ENCODE peak calls at places on chromosomes 1 and 21, in six cellular contexts. K, H, C, B, V and P are unnamed samples.

GRCh38 chr1:36497207-36497606 is 14.5 kb upstream of the CSF3R start:
- DNase-seq in C (no peak), H (no peak), V (no peak), B (no peak), K (no peak), P (no peak)

GRCh38 chr1:113027008-113027407 is 46.0 kb upstream of the LRIG2 start:
- DNase-seq in K (no peak), B (no peak), H (no peak), V (no peak), C (no peak), P (no peak)

GRCh38 chr21:28518620-28519019 is 474.1 kb downstream of the LTN1 start:
- DNase-seq in C (no peak), B (no peak), H (no peak), K (no peak), V (no peak), P (no peak)

GRCh38 chr21:35020902-35021301 is 28.2 kb downstream of the RUNX1 start:
- DNase-seq in B (no peak), H (no peak), K (no peak), C (no peak), V (no peak), P (no peak)

GRCh38 chr1:216221260-216221700 is 202.0 kb downstream of the USH2A start:
- DNase-seq in C (peak; percentile 75), K (peak; percentile 21), B (no peak), H (no peak), V (peak; percentile 10), P (peak; percentile 28)

GRCh38 chr1:151693057-151693651 is 23.4 kb downstream of the CELF3 start:
- DNase-seq in B (no peak), K (no peak), C (no peak), V (no peak), H (no peak), P (no peak)

GRCh38 chr1:222043444-222044292 is 301.8 kb upstream of the DUSP10 start:
- DNase-seq in B (no peak), H (peak; percentile 60), K (no peak), C (peak; percentile 12), V (no peak), P (no peak)

GRCh38 chr1:205077158-205077933 is 6.9 kb downstream of the TMEM81 start:
- DNase-seq in K (no peak), H (no peak), V (no peak), B (no peak), C (no peak), P (no peak)

GRCh38 chr1:244350027-244350426 is 101.7 kb downstream of the ADSS2 start:
- DNase-seq in V (no peak), C (no peak), H (no peak), K (no peak), B (no peak), P (no peak)

GRCh38 chr1:145846191-145846590 is 761 bp downstream of the NUDT17 start:
- DNase-seq in K (peak; percentile 28), V (no peak), H (no peak), C (no peak), B (no peak), P (no peak)

GRCh38 chr1:64087768-64088167 is 115.7 kb upstream of the UBE2U start:
- DNase-seq in C (no peak), B (no peak), V (no peak), H (no peak), K (no peak), P (no peak)

GRCh38 chr1:225651872-225652725 is 824 bp downstream of the ENAH start:
- DNase-seq in V (no peak), K (peak; percentile 56), H (no peak), C (peak; percentile 27), B (no peak), P (no peak)
- TF ChIP-seq POLR2A in V (no peak), K (no peak), H (no peak), C (no peak), B (no peak), P (no peak)

GRCh38 chr1:94698341-94698740 is 121.8 kb upstream of the SLC44A3 start:
- DNase-seq in V (no peak), K (no peak), C (no peak), H (no peak), B (no peak), P (no peak)

GRCh38 chr1:94705755-94706154 is 114.4 kb upstream of the SLC44A3 start:
- DNase-seq in K (no peak), H (no peak), V (no peak), C (no peak), B (no peak), P (no peak)

GRCh38 chr1:94698759-94699502 is 121.2 kb upstream of the SLC44A3 start:
- DNase-seq in V (no peak), K (no peak), B (no peak), C (no peak), H (no peak), P (no peak)

GRCh38 chr1:94701796-94702439 is 118.2 kb upstream of the SLC44A3 start:
- DNase-seq in K (no peak), C (no peak), V (no peak), B (no peak), H (no peak), P (no peak)

DNA sequence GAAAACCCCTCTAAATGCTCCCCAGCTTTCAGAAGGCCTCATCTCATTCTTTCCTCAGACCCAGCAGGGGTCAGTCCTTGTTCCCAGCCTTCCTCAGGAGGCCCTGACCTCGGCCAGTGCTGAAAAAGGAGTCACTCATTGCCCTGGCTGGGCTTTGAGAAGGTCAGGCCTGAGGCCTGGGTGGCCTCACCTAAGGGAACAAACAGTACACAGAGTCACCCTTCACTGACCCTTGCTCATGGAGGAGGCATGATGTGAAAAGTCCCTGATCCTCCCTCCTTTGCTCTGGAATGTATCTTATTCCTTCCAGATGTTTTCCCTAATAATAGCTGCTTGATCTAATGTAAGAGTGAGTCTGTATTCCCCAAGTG is 117.7 kb upstream of the SLC44A3 start:
- DNase-seq in C (peak; percentile 77), B (no peak), K (peak; percentile 67), H (no peak), V (no peak), P (no peak)
- H3K27ac ChIP-seq in C (peak overlapping the region; percentile 87), B (peak overlapping the region; percentile 80), K (no peak overlapping the region), H (no peak overlapping the region), V (peak overlapping the region; percentile 27), P (peak overlapping the region; percentile 35)

DNA sequence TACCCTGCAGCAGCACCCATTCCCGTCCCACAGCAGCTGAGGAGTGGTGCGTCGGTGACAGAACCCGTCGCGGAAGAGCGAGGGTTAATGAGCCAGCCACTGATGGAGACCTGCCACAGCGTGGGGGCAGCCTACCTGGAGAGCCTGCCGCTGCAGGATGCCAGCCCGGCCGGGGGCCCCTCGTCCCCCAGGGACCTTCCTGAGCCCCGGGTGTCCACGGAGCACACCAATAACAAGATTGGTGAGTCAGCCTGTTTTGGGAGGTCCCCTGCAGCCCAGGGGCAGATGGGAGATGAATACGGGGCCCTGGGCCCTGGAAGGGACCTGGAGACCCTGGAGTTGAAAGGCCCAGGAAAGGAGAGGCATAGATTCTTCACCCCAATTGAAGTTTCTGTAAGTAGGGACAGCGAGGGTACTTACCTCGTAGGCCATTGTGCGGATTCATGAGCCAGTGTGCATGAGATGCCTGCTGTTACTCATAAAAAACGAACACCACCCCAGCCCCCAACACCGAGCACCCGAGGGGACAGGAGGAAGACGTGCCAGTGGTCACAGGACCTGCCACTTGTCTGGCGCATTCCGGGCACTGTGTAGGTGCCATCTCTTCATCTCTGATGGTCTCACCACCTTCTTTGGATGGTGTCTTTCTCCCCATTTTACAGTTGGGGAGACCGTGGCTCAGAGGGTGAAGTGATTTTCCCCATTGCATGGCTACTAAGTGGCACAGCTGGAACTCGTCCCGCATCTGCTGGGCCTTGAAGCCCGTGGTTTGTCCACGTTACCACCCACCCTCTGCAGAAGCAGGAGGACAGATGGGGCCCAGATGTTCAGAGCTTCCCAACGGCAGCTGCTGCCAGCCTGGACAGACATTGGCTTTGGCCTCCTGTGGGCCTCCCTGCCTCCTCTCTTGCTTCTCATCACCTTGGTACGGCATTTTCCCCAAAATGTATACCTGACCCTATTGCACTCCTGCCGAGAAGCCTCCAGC is 28.3 kb upstream of the TNFRSF1B start:
- DNase-seq in V (no peak), H (no peak), K (no peak), B (no peak), C (no peak), P (no peak)
- TF ChIP-seq POLR2A in V (no peak), H (no peak), K (no peak), B (no peak), C (no peak), P (no peak)

GRCh38 chr1:91828583-91829281 is 57.2 kb downstream of the TGFBR3 start:
- DNase-seq in V (no peak), B (no peak), C (no peak), H (no peak), K (no peak), P (no peak)
- H3K27ac ChIP-seq in V (peak overlapping the region; percentile 75), B (peak overlapping the region; percentile 75), C (peak overlapping the region; percentile 41), H (peak overlapping the region; percentile 82), K (no peak overlapping the region), P (peak overlapping the region; percentile 42)

DNA sequence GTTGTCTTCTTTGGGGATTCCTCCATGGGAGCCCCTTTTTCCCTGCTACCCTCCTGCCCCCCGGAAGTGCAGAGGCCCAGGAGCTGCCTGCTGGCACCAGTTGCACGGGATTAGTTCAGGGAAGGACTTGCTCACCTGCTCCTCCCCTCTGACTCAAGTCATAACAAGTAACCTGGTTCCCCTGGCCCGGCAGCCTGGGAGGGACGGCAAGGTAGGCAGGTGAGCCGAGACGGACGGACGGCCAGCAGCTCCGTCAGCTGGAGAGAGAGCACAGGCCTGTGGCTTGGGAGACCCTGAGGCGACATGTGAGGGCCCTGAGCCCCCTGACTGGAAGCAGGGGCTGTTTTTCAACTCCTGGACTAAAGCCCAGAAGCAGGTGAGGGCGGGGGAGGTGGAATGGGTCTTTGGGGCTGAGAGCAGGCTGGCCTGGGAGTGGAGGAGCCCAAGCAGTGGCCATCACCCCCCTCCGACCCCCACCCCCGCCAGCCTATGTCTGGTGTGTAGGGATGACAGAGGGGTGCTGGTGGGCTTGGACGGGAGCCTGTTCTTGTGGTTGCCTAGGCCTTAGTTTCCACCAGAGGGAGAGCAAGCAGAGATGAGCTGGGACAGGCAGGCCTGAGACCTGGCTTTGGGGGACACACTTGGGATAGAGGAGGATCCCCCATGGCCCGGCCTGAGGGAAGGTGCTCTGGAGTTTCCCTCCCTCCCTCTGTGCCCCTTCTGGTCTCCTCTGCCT is at the start of gene INAVA:
- DNase-seq in V (peak; percentile 88), K (no peak), H (no peak), B (no peak), C (no peak), P (peak; percentile 80)
- TF ChIP-seq POLR2A in V (peak; percentile 99), K (no peak), H (no peak), B (no peak), C (no peak), P (no peak)

GRCh38 chr21:38811257-38811656 is 5.5 kb downstream of the ETS2 start:
- DNase-seq in B (no peak), C (no peak), K (no peak), V (no peak), H (no peak), P (no peak)
- H3K27ac ChIP-seq in B (no peak overlapping the region), C (peak overlapping the region; percentile 5), K (no peak overlapping the region), V (peak overlapping the region; percentile 99), H (peak overlapping the region; percentile 40), P (peak overlapping the region; percentile 98)

GRCh38 chr1:11681071-11681771 is at the start of gene MAD2L2:
- DNase-seq in C (peak; percentile 75), H (peak; percentile 93), K (peak; percentile 89), B (peak; percentile 93), V (peak; percentile 90), P (peak; percentile 86)
- TF ChIP-seq POLR2A in C (peak; percentile 18), H (no peak), K (peak; percentile 76), B (no peak), V (peak; percentile 36), P (no peak)